ENCODE peak calls at places on chromosome X, in eight cellular contexts. G is vagina; R is lower lobe of right lung; B is A549; T is stomach; M is MM.1S; H is HCT116; E is CD8-positive, alpha-beta memory T cell. S is an unnamed sample.

GRCh38 chrX:153926863-153927685 is 1.0 kb upstream of the ARHGAP4 start:
- DNase-seq in E (peak; percentile 90), M (peak; percentile 86), G (no peak), H (no peak), T (peak; percentile 57), B (peak; percentile 45), R (peak; percentile 75), S (peak; percentile 88)

GRCh38 chrX:85501349-85501748 is 121.9 kb upstream of the POF1B start:
- DNase-seq in E (no peak), M (no peak), G (no peak), H (no peak), R (no peak), B (no peak), T (no peak), S (no peak)

GRCh38 chrX:129905787-129906580 is at the start of gene UTP14A:
- DNase-seq in T (peak; percentile 88), M (peak; percentile 93), R (peak; percentile 91), H (peak; percentile 86), B (peak; percentile 96), G (peak; percentile 91), E (peak; percentile 80), S (peak; percentile 82)

GRCh38 chrX:12080265-12080664 is 58.0 kb upstream of the FRMPD4 start:
- DNase-seq in G (no peak), M (peak; percentile 25), B (peak; percentile 49), T (no peak), E (no peak), H (no peak), R (no peak), S (no peak)

GRCh38 chrX:3549442-3549875 is 164.0 kb downstream of the PRKX start:
- DNase-seq in B (peak; percentile 61), E (no peak), G (no peak), R (no peak), M (no peak), H (no peak), T (no peak), S (no peak)

GRCh38 chrX:12741416-12741815 is 49.8 kb upstream of the PRPS2 start:
- DNase-seq in E (no peak), B (no peak), G (no peak), M (no peak), T (no peak), H (peak; percentile 47), R (no peak), S (no peak)

GRCh38 chrX:3393581-3394111 is 47.2 kb upstream of the MXRA5 start:
- DNase-seq in G (no peak), M (no peak), H (no peak), T (no peak), E (no peak), B (no peak), R (no peak), S (no peak)

GRCh38 chrX:40644821-40645358 is 2.5 kb downstream of the CXorf38 start:
- DNase-seq in T (peak; percentile 59), E (peak; percentile 69), R (peak; percentile 57), G (no peak), M (peak; percentile 45), B (peak; percentile 6), H (no peak), S (peak; percentile 62)

GRCh38 chrX:31227250-31227649 is 155.4 kb upstream of the FTHL17 start:
- DNase-seq in G (no peak), H (no peak), M (no peak), R (no peak), E (no peak), B (no peak), T (no peak), S (no peak)

GRCh38 chrX:139889760-139890159 is 43.1 kb downstream of the ATP11C start:
- DNase-seq in B (no peak), G (no peak), E (no peak), H (no peak), R (no peak), T (no peak), M (no peak), S (no peak)

GRCh38 chrX:154308108-154308946 is 12.7 kb downstream of the TKTL1 start:
- DNase-seq in G (no peak), B (peak; percentile 53), H (peak; percentile 24), R (peak; percentile 52), M (peak; percentile 49), E (peak; percentile 75), T (peak; percentile 70), S (peak; percentile 78)

GRCh38 chrX:37644381-37645305 is 40.9 kb upstream of the XK start:
- DNase-seq in E (no peak), B (no peak), T (no peak), R (no peak), H (no peak), M (no peak), G (no peak), S (no peak)

GRCh38 chrX:31012509-31013025 is 59.3 kb downstream of the FTHL17 start:
- DNase-seq in T (no peak), M (no peak), G (no peak), H (no peak), R (no peak), E (no peak), B (no peak), S (no peak)

GRCh38 chrX:139642241-139642927 is 65.6 kb downstream of the MCF2 start:
- DNase-seq in E (no peak), H (no peak), T (no peak), R (no peak), G (no peak), B (no peak), M (no peak), S (no peak)

GRCh38 chrX:47218280-47218919 is at the start of gene CDK16:
- DNase-seq in T (peak; percentile 79), B (peak; percentile 86), G (no peak), H (peak; percentile 45), M (peak; percentile 79), E (peak; percentile 89), R (peak; percentile 78), S (peak; percentile 95)

GRCh38 chrX:74540635-74541249 is 73.7 kb downstream of the RLIM start:
- DNase-seq in H (no peak), T (no peak), G (no peak), R (no peak), M (no peak), E (no peak), B (no peak), S (no peak)

GRCh38 chrX:24515447-24515846 is 50.4 kb downstream of the PDK3 start:
- DNase-seq in M (no peak), R (no peak), G (no peak), T (no peak), E (no peak), B (peak; percentile 37), H (no peak), S (no peak)

GRCh38 chrX:2584216-2584615 is 83.4 kb upstream of the DHRSX start:
- DNase-seq in H (no peak), B (no peak), M (no peak), G (no peak), R (no peak), T (no peak), E (no peak), S (no peak)

GRCh38 chrX:49153467-49153866 is 9.1 kb upstream of the MAGIX start:
- DNase-seq in G (no peak), T (no peak), R (no peak), H (no peak), E (no peak), B (no peak), M (no peak), S (no peak)

GRCh38 chrX:49160908-49161307 is 1.6 kb upstream of the MAGIX start:
- DNase-seq in M (no peak), E (no peak), T (no peak), B (no peak), H (no peak), R (no peak), G (no peak), S (no peak)

GRCh38 chrX:49155900-49156837 is 6.4 kb upstream of the MAGIX start:
- DNase-seq in H (peak; percentile 51), T (peak; percentile 91), B (peak; percentile 95), E (peak; percentile 83), G (no peak), M (peak; percentile 80), R (peak; percentile 93), S (peak; percentile 83)

GRCh38 chrX:49157194-49157593 is 5.4 kb upstream of the MAGIX start:
- DNase-seq in H (no peak), E (no peak), T (no peak), B (no peak), M (no peak), G (no peak), R (no peak), S (no peak)

GRCh38 chrX:49155243-49155899 is 7.2 kb upstream of the MAGIX start:
- DNase-seq in B (peak; percentile 88), T (peak; percentile 55), G (no peak), E (peak; percentile 17), M (peak; percentile 21), H (peak; percentile 62), R (no peak), S (peak; percentile 21)
- H3K4me3 ChIP-seq in B (peak overlapping the region; percentile 63), T (peak overlapping the region; percentile 41), G (peak overlapping the region; percentile 52), E (peak overlapping the region; percentile 65), M (peak overlapping the region; percentile 75), H (peak overlapping the region; percentile 57), R (peak overlapping the region; percentile 61), S (peak overlapping the region; percentile 74)

GRCh38 chrX:101619336-101619735 is 1.5 kb upstream of the ARMCX6 start:
- DNase-seq in R (no peak), E (no peak), B (no peak), T (no peak), H (no peak), G (no peak), M (peak; percentile 24), S (no peak)
- H3K27ac ChIP-seq in R (no peak overlapping the region), E (no peak overlapping the region), B (no peak overlapping the region), T (no peak overlapping the region), H (no peak overlapping the region), G (no peak overlapping the region), M (no peak overlapping the region), S (no peak overlapping the region)

DNA sequence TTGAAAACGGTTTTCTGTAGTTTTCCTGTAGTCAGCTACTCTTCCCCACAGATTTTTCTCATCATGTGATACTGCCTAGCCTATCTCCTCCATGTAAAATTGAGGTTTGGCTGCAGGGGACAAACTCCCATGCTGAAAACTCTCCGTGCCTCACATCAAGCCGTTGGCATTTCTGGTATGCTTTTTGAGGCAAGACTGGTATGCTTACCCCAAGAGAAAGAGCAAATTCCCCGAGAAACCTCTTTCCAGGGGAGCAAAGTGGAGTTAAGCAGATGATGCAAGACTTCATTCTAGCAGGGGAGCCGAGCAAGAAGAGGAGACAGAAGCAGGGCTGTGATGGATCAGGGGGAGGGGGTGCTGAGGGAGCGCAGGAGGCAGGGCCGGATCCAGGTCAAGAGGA is 4.8 kb downstream of the SOWAHD start:
- DNase-seq in H (no peak), T (no peak), G (no peak), B (no peak), E (no peak), M (no peak), R (no peak), S (no peak)
- H3K4me1 ChIP-seq in H (peaks cover 7% of the 10 kb centered on the region), T (peaks cover 11% of the 10 kb centered on the region), G (no peaks in the 10 kb centered on the region), B (peaks cover 8% of the 10 kb centered on the region), E (no peaks in the 10 kb centered on the region), M (peaks cover 18% of the 10 kb centered on the region), R (no peaks in the 10 kb centered on the region), S (peaks cover 5% of the 10 kb centered on the region)

DNA sequence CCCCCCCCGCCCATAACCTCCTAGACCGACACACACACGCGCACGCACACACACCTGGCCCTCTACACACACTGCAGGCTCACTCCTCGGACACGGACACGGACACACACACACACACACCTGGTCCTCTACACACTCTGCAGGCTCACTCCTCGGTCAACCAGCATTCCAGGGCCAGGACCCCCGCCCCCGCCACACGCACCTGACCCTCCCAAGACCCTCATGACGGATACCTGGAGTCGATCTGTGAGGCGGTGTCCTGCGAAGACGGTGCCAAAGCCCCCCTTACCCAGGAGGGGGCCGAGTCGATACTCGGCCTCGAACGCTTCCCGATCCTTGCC is 551 bp downstream of the PIM2 start:
- DNase-seq in R (no peak), G (no peak), H (no peak), M (no peak), E (no peak), T (no peak), B (no peak), S (no peak)
- H3K4me3 ChIP-seq in R (peak overlapping the region; percentile 65), G (peak overlapping the region; percentile 59), H (peak overlapping the region; percentile 69), M (peak overlapping the region; percentile 97), E (peak overlapping the region; percentile 94), T (peak overlapping the region; percentile 58), B (peak overlapping the region; percentile 87), S (peak overlapping the region; percentile 75)